ENCODE peak calls at places on chromosomes 13 and 19, in nine cellular contexts. One of them, this sample, is unnamed.

GRCh38 chr13:98954313-98954712 is 23.6 kb downstream of the DOCK9 start:
- DNase-seq in upper lobe of left lung: no peak
- DNase-seq in chondrocyte: no peak
- DNase-seq in putamen: no peak
- DNase-seq in activated T-cell treated with anti-CD3 and anti-CD28 coated beads, Interleukin-2, amount 50 U/mL, for 72 hours: no peak
- DNase-seq in T-helper 17 cell: no peak
- DNase-seq in stimulated activated CD4-positive, alpha-beta T cell treated with anti-CD3 and anti-CD28 coated beads, Interleukin-4, amount 100 ng/mL, for 1 hour: no peak
- DNase-seq in activated T-helper 2 cell treated with anti-CD3 and anti-CD28 coated beads, Interferon-gamma antibody, Interleukin-2, Interleukin-4, amounts not matched to agents 10 μg/mL and 5 μg/mL and 100 μg/mL, durations not matched to agents 14 hours and 24 hours and 36 hours: no peak
- DNase-seq in Calu3: no peak
- DNase-seq in this sample: no peak

GRCh38 chr19:14031719-14032480 is at the start of gene IL27RA:
- DNase-seq in activated T-cell treated with anti-CD3 and anti-CD28 coated beads, Interleukin-2, amount 50 U/mL, for 72 hours: peak
- DNase-seq in Calu3: peak
- DNase-seq in activated T-helper 2 cell treated with anti-CD3 and anti-CD28 coated beads, Interferon-gamma antibody, Interleukin-2, Interleukin-4, amounts not matched to agents 10 μg/mL and 5 μg/mL and 100 μg/mL, durations not matched to agents 14 hours and 24 hours and 36 hours: peak
- DNase-seq in stimulated activated CD4-positive, alpha-beta T cell treated with anti-CD3 and anti-CD28 coated beads, Interleukin-4, amount 100 ng/mL, for 1 hour: peak
- DNase-seq in putamen: no peak
- DNase-seq in T-helper 17 cell: peak
- DNase-seq in upper lobe of left lung: peak
- DNase-seq in chondrocyte: peak
- DNase-seq in this sample: peak

GRCh38 chr13:112859817-112860190 is 109.2 kb upstream of the MCF2L start:
- DNase-seq in Calu3: no peak
- DNase-seq in T-helper 17 cell: no peak
- DNase-seq in stimulated activated CD4-positive, alpha-beta T cell treated with anti-CD3 and anti-CD28 coated beads, Interleukin-4, amount 100 ng/mL, for 1 hour: no peak
- DNase-seq in activated T-cell treated with anti-CD3 and anti-CD28 coated beads, Interleukin-2, amount 50 U/mL, for 72 hours: no peak
- DNase-seq in chondrocyte: peak
- DNase-seq in upper lobe of left lung: peak
- DNase-seq in activated T-helper 2 cell treated with anti-CD3 and anti-CD28 coated beads, Interferon-gamma antibody, Interleukin-2, Interleukin-4, amounts not matched to agents 10 μg/mL and 5 μg/mL and 100 μg/mL, durations not matched to agents 14 hours and 24 hours and 36 hours: no peak
- DNase-seq in putamen: no peak
- DNase-seq in this sample: no peak

GRCh38 chr19:31938675-31939074 is 406.7 kb upstream of the ZNF507 start:
- DNase-seq in activated T-helper 2 cell treated with anti-CD3 and anti-CD28 coated beads, Interferon-gamma antibody, Interleukin-2, Interleukin-4, amounts not matched to agents 10 μg/mL and 5 μg/mL and 100 μg/mL, durations not matched to agents 14 hours and 24 hours and 36 hours: no peak
- DNase-seq in chondrocyte: no peak
- DNase-seq in putamen: no peak
- DNase-seq in upper lobe of left lung: no peak
- DNase-seq in activated T-cell treated with anti-CD3 and anti-CD28 coated beads, Interleukin-2, amount 50 U/mL, for 72 hours: no peak
- DNase-seq in Calu3: no peak
- DNase-seq in T-helper 17 cell: no peak
- DNase-seq in stimulated activated CD4-positive, alpha-beta T cell treated with anti-CD3 and anti-CD28 coated beads, Interleukin-4, amount 100 ng/mL, for 1 hour: no peak
- DNase-seq in this sample: no peak

GRCh38 chr13:46405457-46405856 is 18.4 kb upstream of the RUBCNL start:
- DNase-seq in upper lobe of left lung: no peak
- DNase-seq in activated T-helper 2 cell treated with anti-CD3 and anti-CD28 coated beads, Interferon-gamma antibody, Interleukin-2, Interleukin-4, amounts not matched to agents 10 μg/mL and 5 μg/mL and 100 μg/mL, durations not matched to agents 14 hours and 24 hours and 36 hours: no peak
- DNase-seq in putamen: no peak
- DNase-seq in activated T-cell treated with anti-CD3 and anti-CD28 coated beads, Interleukin-2, amount 50 U/mL, for 72 hours: no peak
- DNase-seq in chondrocyte: no peak
- DNase-seq in stimulated activated CD4-positive, alpha-beta T cell treated with anti-CD3 and anti-CD28 coated beads, Interleukin-4, amount 100 ng/mL, for 1 hour: no peak
- DNase-seq in Calu3: no peak
- DNase-seq in T-helper 17 cell: no peak
- DNase-seq in this sample: no peak

GRCh38 chr19:12574036-12574435 is 22.8 kb upstream of the ZNF564 start:
- DNase-seq in activated T-cell treated with anti-CD3 and anti-CD28 coated beads, Interleukin-2, amount 50 U/mL, for 72 hours: no peak
- DNase-seq in stimulated activated CD4-positive, alpha-beta T cell treated with anti-CD3 and anti-CD28 coated beads, Interleukin-4, amount 100 ng/mL, for 1 hour: no peak
- DNase-seq in T-helper 17 cell: no peak
- DNase-seq in putamen: no peak
- DNase-seq in chondrocyte: no peak
- DNase-seq in Calu3: no peak
- DNase-seq in upper lobe of left lung: no peak
- DNase-seq in activated T-helper 2 cell treated with anti-CD3 and anti-CD28 coated beads, Interferon-gamma antibody, Interleukin-2, Interleukin-4, amounts not matched to agents 10 μg/mL and 5 μg/mL and 100 μg/mL, durations not matched to agents 14 hours and 24 hours and 36 hours: no peak
- DNase-seq in this sample: no peak

GRCh38 chr19:10968527-10969081 is 7.8 kb downstream of the SMARCA4 start:
- DNase-seq in stimulated activated CD4-positive, alpha-beta T cell treated with anti-CD3 and anti-CD28 coated beads, Interleukin-4, amount 100 ng/mL, for 1 hour: no peak
- DNase-seq in Calu3: no peak
- DNase-seq in putamen: no peak
- DNase-seq in chondrocyte: no peak
- DNase-seq in activated T-helper 2 cell treated with anti-CD3 and anti-CD28 coated beads, Interferon-gamma antibody, Interleukin-2, Interleukin-4, amounts not matched to agents 10 μg/mL and 5 μg/mL and 100 μg/mL, durations not matched to agents 14 hours and 24 hours and 36 hours: no peak
- DNase-seq in upper lobe of left lung: peak
- DNase-seq in activated T-cell treated with anti-CD3 and anti-CD28 coated beads, Interleukin-2, amount 50 U/mL, for 72 hours: no peak
- DNase-seq in T-helper 17 cell: no peak
- DNase-seq in this sample: no peak

GRCh38 chr13:40069173-40070044 is 413.9 kb downstream of the COG6 start:
- DNase-seq in upper lobe of left lung: peak
- DNase-seq in activated T-cell treated with anti-CD3 and anti-CD28 coated beads, Interleukin-2, amount 50 U/mL, for 72 hours: peak
- DNase-seq in stimulated activated CD4-positive, alpha-beta T cell treated with anti-CD3 and anti-CD28 coated beads, Interleukin-4, amount 100 ng/mL, for 1 hour: peak
- DNase-seq in Calu3: peak
- DNase-seq in chondrocyte: no peak
- DNase-seq in T-helper 17 cell: peak
- DNase-seq in activated T-helper 2 cell treated with anti-CD3 and anti-CD28 coated beads, Interferon-gamma antibody, Interleukin-2, Interleukin-4, amounts not matched to agents 10 μg/mL and 5 μg/mL and 100 μg/mL, durations not matched to agents 14 hours and 24 hours and 36 hours: peak
- DNase-seq in putamen: peak
- DNase-seq in this sample: peak

GRCh38 chr13:23687614-23688013 is 117.4 kb downstream of the TNFRSF19 start:
- DNase-seq in T-helper 17 cell: no peak
- DNase-seq in chondrocyte: no peak
- DNase-seq in stimulated activated CD4-positive, alpha-beta T cell treated with anti-CD3 and anti-CD28 coated beads, Interleukin-4, amount 100 ng/mL, for 1 hour: no peak
- DNase-seq in activated T-cell treated with anti-CD3 and anti-CD28 coated beads, Interleukin-2, amount 50 U/mL, for 72 hours: no peak
- DNase-seq in putamen: no peak
- DNase-seq in Calu3: no peak
- DNase-seq in activated T-helper 2 cell treated with anti-CD3 and anti-CD28 coated beads, Interferon-gamma antibody, Interleukin-2, Interleukin-4, amounts not matched to agents 10 μg/mL and 5 μg/mL and 100 μg/mL, durations not matched to agents 14 hours and 24 hours and 36 hours: no peak
- DNase-seq in upper lobe of left lung: no peak
- DNase-seq in this sample: no peak

GRCh38 chr13:73656863-73657262 is 477.3 kb downstream of the KLF12 start:
- DNase-seq in T-helper 17 cell: no peak
- DNase-seq in upper lobe of left lung: no peak
- DNase-seq in Calu3: no peak
- DNase-seq in activated T-cell treated with anti-CD3 and anti-CD28 coated beads, Interleukin-2, amount 50 U/mL, for 72 hours: no peak
- DNase-seq in stimulated activated CD4-positive, alpha-beta T cell treated with anti-CD3 and anti-CD28 coated beads, Interleukin-4, amount 100 ng/mL, for 1 hour: no peak
- DNase-seq in chondrocyte: no peak
- DNase-seq in putamen: no peak
- DNase-seq in activated T-helper 2 cell treated with anti-CD3 and anti-CD28 coated beads, Interferon-gamma antibody, Interleukin-2, Interleukin-4, amounts not matched to agents 10 μg/mL and 5 μg/mL and 100 μg/mL, durations not matched to agents 14 hours and 24 hours and 36 hours: no peak
- DNase-seq in this sample: no peak

GRCh38 chr19:18317998-18318800 is 4.7 kb downstream of the LSM4 start:
- DNase-seq in activated T-helper 2 cell treated with anti-CD3 and anti-CD28 coated beads, Interferon-gamma antibody, Interleukin-2, Interleukin-4, amounts not matched to agents 10 μg/mL and 5 μg/mL and 100 μg/mL, durations not matched to agents 14 hours and 24 hours and 36 hours: peak
- DNase-seq in upper lobe of left lung: peak
- DNase-seq in putamen: no peak
- DNase-seq in stimulated activated CD4-positive, alpha-beta T cell treated with anti-CD3 and anti-CD28 coated beads, Interleukin-4, amount 100 ng/mL, for 1 hour: peak
- DNase-seq in T-helper 17 cell: peak
- DNase-seq in activated T-cell treated with anti-CD3 and anti-CD28 coated beads, Interleukin-2, amount 50 U/mL, for 72 hours: peak
- DNase-seq in Calu3: no peak
- DNase-seq in chondrocyte: no peak
- DNase-seq in this sample: no peak

GRCh38 chr13:27171244-27171829 is at the start of gene USP12:
- DNase-seq in stimulated activated CD4-positive, alpha-beta T cell treated with anti-CD3 and anti-CD28 coated beads, Interleukin-4, amount 100 ng/mL, for 1 hour: peak
- DNase-seq in activated T-cell treated with anti-CD3 and anti-CD28 coated beads, Interleukin-2, amount 50 U/mL, for 72 hours: peak
- DNase-seq in Calu3: peak
- DNase-seq in activated T-helper 2 cell treated with anti-CD3 and anti-CD28 coated beads, Interferon-gamma antibody, Interleukin-2, Interleukin-4, amounts not matched to agents 10 μg/mL and 5 μg/mL and 100 μg/mL, durations not matched to agents 14 hours and 24 hours and 36 hours: no peak
- DNase-seq in T-helper 17 cell: no peak
- DNase-seq in upper lobe of left lung: no peak
- DNase-seq in putamen: no peak
- DNase-seq in chondrocyte: no peak
- DNase-seq in this sample: no peak

GRCh38 chr13:31896427-31896826 is 135.1 kb upstream of the FRY start:
- DNase-seq in activated T-helper 2 cell treated with anti-CD3 and anti-CD28 coated beads, Interferon-gamma antibody, Interleukin-2, Interleukin-4, amounts not matched to agents 10 μg/mL and 5 μg/mL and 100 μg/mL, durations not matched to agents 14 hours and 24 hours and 36 hours: no peak
- DNase-seq in T-helper 17 cell: no peak
- DNase-seq in chondrocyte: no peak
- DNase-seq in upper lobe of left lung: no peak
- DNase-seq in stimulated activated CD4-positive, alpha-beta T cell treated with anti-CD3 and anti-CD28 coated beads, Interleukin-4, amount 100 ng/mL, for 1 hour: no peak
- DNase-seq in putamen: no peak
- DNase-seq in activated T-cell treated with anti-CD3 and anti-CD28 coated beads, Interleukin-2, amount 50 U/mL, for 72 hours: no peak
- DNase-seq in Calu3: no peak
- DNase-seq in this sample: no peak

GRCh38 chr19:3071764-3072163 is 9.5 kb upstream of the TLE5 start:
- DNase-seq in activated T-cell treated with anti-CD3 and anti-CD28 coated beads, Interleukin-2, amount 50 U/mL, for 72 hours: no peak
- DNase-seq in T-helper 17 cell: no peak
- DNase-seq in stimulated activated CD4-positive, alpha-beta T cell treated with anti-CD3 and anti-CD28 coated beads, Interleukin-4, amount 100 ng/mL, for 1 hour: no peak
- DNase-seq in activated T-helper 2 cell treated with anti-CD3 and anti-CD28 coated beads, Interferon-gamma antibody, Interleukin-2, Interleukin-4, amounts not matched to agents 10 μg/mL and 5 μg/mL and 100 μg/mL, durations not matched to agents 14 hours and 24 hours and 36 hours: no peak
- DNase-seq in Calu3: no peak
- DNase-seq in putamen: no peak
- DNase-seq in upper lobe of left lung: no peak
- DNase-seq in chondrocyte: no peak
- DNase-seq in this sample: no peak

GRCh38 chr13:57557979-57558529 is 73.5 kb upstream of the PCDH17 start:
- DNase-seq in activated T-helper 2 cell treated with anti-CD3 and anti-CD28 coated beads, Interferon-gamma antibody, Interleukin-2, Interleukin-4, amounts not matched to agents 10 μg/mL and 5 μg/mL and 100 μg/mL, durations not matched to agents 14 hours and 24 hours and 36 hours: no peak
- DNase-seq in Calu3: no peak
- DNase-seq in T-helper 17 cell: no peak
- DNase-seq in activated T-cell treated with anti-CD3 and anti-CD28 coated beads, Interleukin-2, amount 50 U/mL, for 72 hours: no peak
- DNase-seq in putamen: peak
- DNase-seq in chondrocyte: no peak
- DNase-seq in stimulated activated CD4-positive, alpha-beta T cell treated with anti-CD3 and anti-CD28 coated beads, Interleukin-4, amount 100 ng/mL, for 1 hour: no peak
- DNase-seq in upper lobe of left lung: no peak
- DNase-seq in this sample: peak

GRCh38 chr13:111372651-111373425 is 52.4 kb downstream of the TEX29 start:
- DNase-seq in activated T-cell treated with anti-CD3 and anti-CD28 coated beads, Interleukin-2, amount 50 U/mL, for 72 hours: no peak
- DNase-seq in putamen: no peak
- DNase-seq in stimulated activated CD4-positive, alpha-beta T cell treated with anti-CD3 and anti-CD28 coated beads, Interleukin-4, amount 100 ng/mL, for 1 hour: no peak
- DNase-seq in Calu3: no peak
- DNase-seq in T-helper 17 cell: no peak
- DNase-seq in activated T-helper 2 cell treated with anti-CD3 and anti-CD28 coated beads, Interferon-gamma antibody, Interleukin-2, Interleukin-4, amounts not matched to agents 10 μg/mL and 5 μg/mL and 100 μg/mL, durations not matched to agents 14 hours and 24 hours and 36 hours: peak
- DNase-seq in chondrocyte: no peak
- DNase-seq in upper lobe of left lung: no peak
- DNase-seq in this sample: no peak

GRCh38 chr13:33206425-33206824 is 79.1 kb downstream of the STARD13 start:
- DNase-seq in Calu3: no peak
- DNase-seq in activated T-cell treated with anti-CD3 and anti-CD28 coated beads, Interleukin-2, amount 50 U/mL, for 72 hours: no peak
- DNase-seq in upper lobe of left lung: no peak
- DNase-seq in activated T-helper 2 cell treated with anti-CD3 and anti-CD28 coated beads, Interferon-gamma antibody, Interleukin-2, Interleukin-4, amounts not matched to agents 10 μg/mL and 5 μg/mL and 100 μg/mL, durations not matched to agents 14 hours and 24 hours and 36 hours: no peak
- DNase-seq in putamen: no peak
- DNase-seq in stimulated activated CD4-positive, alpha-beta T cell treated with anti-CD3 and anti-CD28 coated beads, Interleukin-4, amount 100 ng/mL, for 1 hour: no peak
- DNase-seq in T-helper 17 cell: no peak
- DNase-seq in chondrocyte: no peak
- DNase-seq in this sample: no peak

GRCh38 chr13:111938743-111939142 is 128.2 kb upstream of the SOX1 start:
- DNase-seq in T-helper 17 cell: no peak
- DNase-seq in upper lobe of left lung: peak
- DNase-seq in putamen: no peak
- DNase-seq in chondrocyte: no peak
- DNase-seq in activated T-helper 2 cell treated with anti-CD3 and anti-CD28 coated beads, Interferon-gamma antibody, Interleukin-2, Interleukin-4, amounts not matched to agents 10 μg/mL and 5 μg/mL and 100 μg/mL, durations not matched to agents 14 hours and 24 hours and 36 hours: no peak
- DNase-seq in stimulated activated CD4-positive, alpha-beta T cell treated with anti-CD3 and anti-CD28 coated beads, Interleukin-4, amount 100 ng/mL, for 1 hour: no peak
- DNase-seq in activated T-cell treated with anti-CD3 and anti-CD28 coated beads, Interleukin-2, amount 50 U/mL, for 72 hours: no peak
- DNase-seq in Calu3: no peak
- DNase-seq in this sample: no peak

GRCh38 chr13:29230446-29230845 is 365.0 kb downstream of the SLC7A1 start:
- DNase-seq in stimulated activated CD4-positive, alpha-beta T cell treated with anti-CD3 and anti-CD28 coated beads, Interleukin-4, amount 100 ng/mL, for 1 hour: no peak
- DNase-seq in chondrocyte: no peak
- DNase-seq in activated T-cell treated with anti-CD3 and anti-CD28 coated beads, Interleukin-2, amount 50 U/mL, for 72 hours: no peak
- DNase-seq in activated T-helper 2 cell treated with anti-CD3 and anti-CD28 coated beads, Interferon-gamma antibody, Interleukin-2, Interleukin-4, amounts not matched to agents 10 μg/mL and 5 μg/mL and 100 μg/mL, durations not matched to agents 14 hours and 24 hours and 36 hours: no peak
- DNase-seq in Calu3: no peak
- DNase-seq in upper lobe of left lung: no peak
- DNase-seq in T-helper 17 cell: no peak
- DNase-seq in putamen: no peak
- DNase-seq in this sample: no peak

GRCh38 chr19:47414469-47414868 is 4.9 kb downstream of the MEIS3 start:
- DNase-seq in putamen: no peak
- DNase-seq in Calu3: peak
- DNase-seq in chondrocyte: no peak
- DNase-seq in stimulated activated CD4-positive, alpha-beta T cell treated with anti-CD3 and anti-CD28 coated beads, Interleukin-4, amount 100 ng/mL, for 1 hour: no peak
- DNase-seq in upper lobe of left lung: no peak
- DNase-seq in T-helper 17 cell: no peak
- DNase-seq in activated T-cell treated with anti-CD3 and anti-CD28 coated beads, Interleukin-2, amount 50 U/mL, for 72 hours: no peak
- DNase-seq in activated T-helper 2 cell treated with anti-CD3 and anti-CD28 coated beads, Interferon-gamma antibody, Interleukin-2, Interleukin-4, amounts not matched to agents 10 μg/mL and 5 μg/mL and 100 μg/mL, durations not matched to agents 14 hours and 24 hours and 36 hours: no peak
- DNase-seq in this sample: no peak

GRCh38 chr19:49200238-49200862 is 42.8 kb downstream of the TRPM4 start:
- DNase-seq in T-helper 17 cell: no peak
- DNase-seq in activated T-helper 2 cell treated with anti-CD3 and anti-CD28 coated beads, Interferon-gamma antibody, Interleukin-2, Interleukin-4, amounts not matched to agents 10 μg/mL and 5 μg/mL and 100 μg/mL, durations not matched to agents 14 hours and 24 hours and 36 hours: no peak
- DNase-seq in upper lobe of left lung: no peak
- DNase-seq in activated T-cell treated with anti-CD3 and anti-CD28 coated beads, Interleukin-2, amount 50 U/mL, for 72 hours: no peak
- DNase-seq in chondrocyte: no peak
- DNase-seq in Calu3: no peak
- DNase-seq in stimulated activated CD4-positive, alpha-beta T cell treated with anti-CD3 and anti-CD28 coated beads, Interleukin-4, amount 100 ng/mL, for 1 hour: no peak
- DNase-seq in putamen: no peak
- DNase-seq in this sample: no peak

This sample was measured in LoVo.